ENCODE peak calls at places on chromosomes 4 and X, in five cellular contexts. U is natural killer cell, N is prostate gland, W is transverse colon, E is hepatocyte. F is an unnamed sample.

GRCh38 chrX:114152130-114152529 is 431.8 kb upstream of the HTR2C start:
- DNase-seq in W (no peak), E (peak; percentile 56), U (no peak), N (no peak), F (no peak)

GRCh38 chrX:101595739-101596419 is 21.9 kb downstream of the ARMCX6 start:
- DNase-seq in U (no peak), E (peak; percentile 78), N (peak; percentile 39), W (no peak), F (no peak)

GRCh38 chrX:131841496-131842410 is 181.3 kb upstream of the STK26 start:
- DNase-seq in W (peak; percentile 17), E (peak; percentile 63), U (no peak), N (no peak), F (no peak)

GRCh38 chr4:99885063-99885664 is 9.1 kb downstream of the LAMTOR3 start:
- DNase-seq in W (no peak), U (no peak), E (peak; percentile 56), N (no peak), F (no peak)

GRCh38 chr4:3375688-3376087 is 66.1 kb upstream of the HGFAC start:
- DNase-seq in U (no peak), E (no peak), W (no peak), N (no peak), F (no peak)

GRCh38 chr4:71140563-71140962 is 147.1 kb downstream of the DCK start:
- DNase-seq in E (no peak), U (no peak), N (no peak), W (no peak), F (no peak)

GRCh38 chrX:154350429-154351182 is 23.8 kb downstream of the FLNA start:
- DNase-seq in E (no peak), N (no peak), W (peak; percentile 17), U (peak; percentile 27), F (peak; percentile 19)

GRCh38 chrX:318068-318738 is 393 bp downstream of the GTPBP6 start:
- DNase-seq in W (peak; percentile 99), U (peak; percentile 92), N (peak; percentile 99), E (peak; percentile 100), F (peak; percentile 100)

GRCh38 chr4:150447356-150447755 is 134.6 kb upstream of the MAB21L2 start:
- DNase-seq in W (no peak), U (no peak), E (no peak), N (no peak), F (no peak)

GRCh38 chrX:94814216-94814615 is 1140.2 kb downstream of the FAM133A start:
- DNase-seq in W (no peak), E (no peak), N (no peak), U (no peak), F (no peak)

GRCh38 chrX:41238543-41238942 is 95.4 kb upstream of the DDX3X start:
- DNase-seq in U (no peak), E (no peak), N (no peak), W (no peak), F (no peak)

GRCh38 chr4:107577743-107578142 is 142.3 kb downstream of the PAPSS1 start:
- DNase-seq in N (no peak), W (no peak), U (no peak), E (no peak), F (no peak)

GRCh38 chrX:2334237-2334636 is 166.5 kb downstream of the DHRSX start:
- DNase-seq in N (no peak), W (no peak), U (no peak), E (no peak), F (no peak)

GRCh38 chrX:46587158-46587557 is 13.6 kb downstream of the CHST7 start:
- DNase-seq in U (no peak), N (no peak), E (no peak), W (no peak), F (no peak)

GRCh38 chrX:41459714-41460113 is 12.6 kb downstream of the NYX start:
- DNase-seq in E (no peak), N (no peak), U (no peak), W (no peak), F (no peak)

GRCh38 chr4:89298160-89298559 is 9.4 kb downstream of the GPRIN3 start:
- DNase-seq in N (no peak), U (no peak), E (no peak), W (peak; percentile 66), F (no peak)

GRCh38 chr4:2462218-2462991 is 6.5 kb upstream of the RNF4 start:
- DNase-seq in W (peak; percentile 66), E (peak; percentile 91), N (peak; percentile 42), U (peak; percentile 71), F (no peak)

GRCh38 chr4:81040175-81040659 is 9.7 kb downstream of the BMP3 start:
- DNase-seq in N (peak; percentile 11), W (no peak), U (no peak), E (peak; percentile 49), F (no peak)

GRCh38 chr4:164935363-164935762 is 42.1 kb downstream of the TRIM61 start:
- DNase-seq in N (no peak), U (no peak), W (no peak), E (no peak), F (no peak)

GRCh38 chr4:72006576-72006975 is 25.2 kb upstream of the NPFFR2 start:
- DNase-seq in U (no peak), N (no peak), W (no peak), E (no peak), F (no peak)

GRCh38 chr4:147863111-147863747 is 131.3 kb downstream of the ARHGAP10 start:
- DNase-seq in U (no peak), E (no peak), N (no peak), W (no peak), F (no peak)

GRCh38 chrX:72141372-72142004 is 9.8 kb upstream of the RTL5 start:
- DNase-seq in W (no peak), E (no peak), U (no peak), N (no peak), F (no peak)

GRCh38 chr4:107734120-107734519 is 14.1 kb upstream of the PAPSS1 start:
- DNase-seq in U (no peak), W (no peak), E (no peak), N (no peak), F (no peak)

GRCh38 chrX:72306851-72307645 is 1.3 kb upstream of the CITED1 start:
- DNase-seq in E (peak; percentile 48), W (peak; percentile 65), U (peak; percentile 23), N (peak; percentile 35), F (peak; percentile 57)

GRCh38 chrX:26442340-26442739 is 226.4 kb downstream of the MAGEB5 start:
- DNase-seq in E (peak; percentile 52), N (no peak), U (no peak), W (no peak), F (no peak)

GRCh38 chr4:1511441-1512041 is 105.3 kb upstream of the NKX1-1 start:
- DNase-seq in N (no peak), W (no peak), U (no peak), E (no peak), F (peak; percentile 36)

GRCh38 chr4:25449688-25450087 is 72.6 kb downstream of the ANAPC4 start:
- DNase-seq in E (no peak), W (no peak), U (no peak), N (no peak), F (no peak)

GRCh38 chrX:101160001-101160400 is 59.6 kb upstream of the DRP2 start:
- DNase-seq in E (no peak), N (no peak), U (no peak), W (no peak), F (no peak)

GRCh38 chr4:110854021-110854678 is 231.3 kb upstream of the PITX2 start:
- DNase-seq in E (no peak), U (no peak), W (peak; percentile 56), N (no peak), F (no peak)

GRCh38 chr4:20395160-20395773 is 143.6 kb downstream of the SLIT2 start:
- DNase-seq in E (peak; percentile 52), U (no peak), W (peak; percentile 44), N (peak; percentile 7), F (no peak)

GRCh38 chr4:108033348-108033747 is 43.7 kb downstream of the HADH start:
- DNase-seq in U (no peak), E (no peak), W (no peak), N (no peak), F (no peak)

GRCh38 chr4:147581601-147582350 is 35.4 kb upstream of the TMEM184C start:
- DNase-seq in N (no peak), E (no peak), U (no peak), W (no peak), F (no peak)

DNA sequence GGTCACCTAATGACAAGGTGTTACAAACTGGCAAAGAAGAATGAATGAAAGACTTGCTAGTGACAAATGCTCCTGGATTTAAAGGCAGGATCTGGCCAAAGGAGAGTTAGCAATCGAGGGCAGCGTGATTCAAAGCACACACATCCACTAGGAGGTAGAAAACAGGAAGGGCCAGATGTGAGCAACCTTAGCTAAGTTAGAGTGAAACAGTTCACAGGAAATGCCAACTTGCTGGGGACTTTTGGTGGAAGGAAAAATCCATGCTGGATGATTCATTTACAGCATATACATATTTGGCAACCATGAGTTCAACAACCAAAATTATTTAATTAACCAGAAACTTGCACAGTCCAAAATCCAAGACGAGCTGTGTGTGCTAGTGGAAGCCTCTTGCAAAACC is 276.9 kb downstream of the PTTG2 start:
- DNase-seq in E (no peak), U (no peak), W (no peak), N (no peak), F (no peak)
- TF ChIP-seq CTCF in E (no peak), U (no peak), W (no peak), N (no peak), F (no peak)

DNA sequence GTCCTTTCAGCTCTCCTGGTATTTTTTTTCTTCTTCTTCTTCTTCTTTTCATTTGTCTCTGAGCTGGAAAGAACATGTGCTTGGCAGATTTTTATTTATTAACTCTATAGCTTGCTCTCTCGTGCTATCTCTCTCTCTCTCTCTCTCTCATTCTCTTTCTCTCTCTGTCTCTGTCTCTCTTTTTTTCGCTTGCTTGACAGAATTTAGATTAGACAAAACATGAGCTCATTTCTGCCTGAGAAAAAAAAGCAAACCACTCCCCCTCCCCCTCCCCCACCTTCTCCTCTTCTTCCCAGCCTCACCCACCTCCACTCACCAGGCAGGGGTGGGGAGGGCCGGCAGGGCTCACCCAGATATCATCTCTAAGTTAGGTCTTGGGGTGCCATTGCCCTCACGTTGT is 81.5 kb downstream of the PJA1 start:
- DNase-seq in U (no peak), E (no peak), N (no peak), W (no peak), F (no peak)
- TF ChIP-seq CTCF in U (no peak), E (no peak), N (no peak), W (no peak), F (no peak)

DNA sequence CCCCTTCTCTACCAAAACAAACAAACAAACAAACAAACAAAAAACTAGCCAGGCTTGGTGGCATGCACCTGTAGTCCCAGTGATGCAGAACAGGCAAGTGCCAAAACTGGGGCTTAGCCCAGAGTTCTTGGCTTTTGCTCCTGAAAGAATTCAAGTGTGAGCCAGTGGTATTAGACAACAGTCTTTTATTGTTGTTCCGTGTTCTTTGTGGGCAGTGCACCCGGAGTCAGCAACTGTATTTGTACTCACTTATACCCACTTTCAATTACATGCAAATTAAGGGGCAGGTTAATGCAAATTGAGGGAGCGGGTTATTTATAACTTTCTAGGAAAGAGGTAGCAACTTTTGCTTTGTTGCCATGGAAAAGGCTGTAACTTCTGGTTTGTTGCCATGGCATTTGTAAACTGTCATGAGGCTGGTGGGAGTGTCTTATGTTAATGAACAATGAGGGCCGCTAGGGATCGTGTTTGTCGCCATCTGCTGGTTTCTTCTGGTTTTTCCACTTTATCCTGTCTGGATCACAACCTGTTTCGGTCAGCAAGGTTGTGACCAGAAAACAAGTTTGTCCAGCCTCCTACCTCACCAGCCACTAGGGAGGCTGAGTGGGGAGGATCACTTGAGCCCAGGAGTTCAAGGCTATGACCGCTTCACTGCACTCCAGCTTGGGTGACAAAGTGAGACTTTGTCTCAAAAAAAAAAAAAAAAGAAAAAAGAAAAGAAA is 88.8 kb upstream of the ESX1 start:
- DNase-seq in W (peak; percentile 60), U (no peak), N (no peak), E (peak; percentile 72), F (peak; percentile 43)
- TF ChIP-seq CTCF in W (peak; percentile 38), U (no peak), N (no peak), E (peak; percentile 51), F (peak; percentile 37)

GRCh38 chr4:170990989-170991589 is 822.1 kb upstream of the GALNTL6 start:
- DNase-seq in E (peak; percentile 59), N (no peak), U (no peak), W (no peak), F (no peak)
- TF ChIP-seq CTCF in E (peak; percentile 53), N (no peak), U (no peak), W (no peak), F (no peak)

F was measured in CD14-positive monocyte.